ENCODE peak calls at places on chromosomes 7 and 10, in six cellular contexts. One of them, this sample, is unnamed.

GRCh38 chr7:131945313-131945831 is 388.9 kb upstream of the PODXL start:
- DNase-seq in GM10248: peak
- DNase-seq in A549: peak
- DNase-seq in astrocyte of the spinal cord: peak
- DNase-seq in ascending aorta: no peak
- DNase-seq in cardiac fibroblast: peak
- DNase-seq in this sample: peak

GRCh38 chr7:95910341-95910740 is 138.0 kb downstream of the DYNC1I1 start:
- DNase-seq in cardiac fibroblast: no peak
- DNase-seq in GM10248: no peak
- DNase-seq in astrocyte of the spinal cord: no peak
- DNase-seq in ascending aorta: no peak
- DNase-seq in A549: no peak
- DNase-seq in this sample: no peak

GRCh38 chr10:59894114-59894513 is 12.2 kb downstream of the CCDC6 start:
- DNase-seq in GM10248: no peak
- DNase-seq in A549: no peak
- DNase-seq in ascending aorta: no peak
- DNase-seq in astrocyte of the spinal cord: peak
- DNase-seq in cardiac fibroblast: peak
- DNase-seq in this sample: peak

GRCh38 chr10:61475449-61475873 is 22.3 kb upstream of the TMEM26 start:
- DNase-seq in A549: no peak
- DNase-seq in GM10248: no peak
- DNase-seq in ascending aorta: no peak
- DNase-seq in astrocyte of the spinal cord: peak
- DNase-seq in cardiac fibroblast: peak
- DNase-seq in this sample: no peak

GRCh38 chr10:79264942-79265341 is 82.3 kb upstream of the PPIF start:
- DNase-seq in GM10248: no peak
- DNase-seq in astrocyte of the spinal cord: no peak
- DNase-seq in ascending aorta: no peak
- DNase-seq in A549: no peak
- DNase-seq in cardiac fibroblast: peak
- DNase-seq in this sample: no peak

GRCh38 chr10:103765981-103766380 is 89.4 kb downstream of the SH3PXD2A start:
- DNase-seq in A549: no peak
- DNase-seq in cardiac fibroblast: no peak
- DNase-seq in astrocyte of the spinal cord: peak
- DNase-seq in ascending aorta: no peak
- DNase-seq in GM10248: no peak
- DNase-seq in this sample: no peak

GRCh38 chr7:139656387-139656786 is 121.4 kb downstream of the HIPK2 start:
- DNase-seq in A549: no peak
- DNase-seq in ascending aorta: no peak
- DNase-seq in GM10248: no peak
- DNase-seq in cardiac fibroblast: no peak
- DNase-seq in astrocyte of the spinal cord: no peak
- DNase-seq in this sample: no peak

GRCh38 chr7:148464932-148465331 is 125.6 kb upstream of the C7orf33 start:
- DNase-seq in GM10248: no peak
- DNase-seq in ascending aorta: no peak
- DNase-seq in cardiac fibroblast: no peak
- DNase-seq in A549: no peak
- DNase-seq in astrocyte of the spinal cord: no peak
- DNase-seq in this sample: no peak

GRCh38 chr10:132099701-132100481 is 34.1 kb downstream of the JAKMIP3 start:
- DNase-seq in A549: no peak
- DNase-seq in GM10248: no peak
- DNase-seq in ascending aorta: no peak
- DNase-seq in cardiac fibroblast: no peak
- DNase-seq in astrocyte of the spinal cord: no peak
- DNase-seq in this sample: peak

GRCh38 chr10:128084364-128084763 is 41.9 kb downstream of the MKI67 start:
- DNase-seq in cardiac fibroblast: no peak
- DNase-seq in GM10248: no peak
- DNase-seq in astrocyte of the spinal cord: no peak
- DNase-seq in ascending aorta: no peak
- DNase-seq in A549: no peak
- DNase-seq in this sample: no peak
- TF ChIP-seq CTCF in cardiac fibroblast: no peak
- TF ChIP-seq CTCF in GM10248: no peak
- TF ChIP-seq CTCF in astrocyte of the spinal cord: no peak
- TF ChIP-seq CTCF in ascending aorta: no peak
- TF ChIP-seq CTCF in A549: no peak
- TF ChIP-seq CTCF in this sample: no peak

GRCh38 chr10:100930368-100930767 is 17.6 kb downstream of the SLF2 start:
- DNase-seq in cardiac fibroblast: no peak
- DNase-seq in A549: peak
- DNase-seq in ascending aorta: no peak
- DNase-seq in GM10248: no peak
- DNase-seq in astrocyte of the spinal cord: no peak
- DNase-seq in this sample: no peak
- TF ChIP-seq CTCF in cardiac fibroblast: no peak
- TF ChIP-seq CTCF in A549: no peak
- TF ChIP-seq CTCF in ascending aorta: no peak
- TF ChIP-seq CTCF in GM10248: no peak
- TF ChIP-seq CTCF in astrocyte of the spinal cord: no peak
- TF ChIP-seq CTCF in this sample: no peak

GRCh38 chr7:120091807-120092206 is 181.2 kb upstream of the KCND2 start:
- DNase-seq in cardiac fibroblast: no peak
- DNase-seq in GM10248: no peak
- DNase-seq in ascending aorta: no peak
- DNase-seq in astrocyte of the spinal cord: no peak
- DNase-seq in A549: no peak
- DNase-seq in this sample: no peak

DNA sequence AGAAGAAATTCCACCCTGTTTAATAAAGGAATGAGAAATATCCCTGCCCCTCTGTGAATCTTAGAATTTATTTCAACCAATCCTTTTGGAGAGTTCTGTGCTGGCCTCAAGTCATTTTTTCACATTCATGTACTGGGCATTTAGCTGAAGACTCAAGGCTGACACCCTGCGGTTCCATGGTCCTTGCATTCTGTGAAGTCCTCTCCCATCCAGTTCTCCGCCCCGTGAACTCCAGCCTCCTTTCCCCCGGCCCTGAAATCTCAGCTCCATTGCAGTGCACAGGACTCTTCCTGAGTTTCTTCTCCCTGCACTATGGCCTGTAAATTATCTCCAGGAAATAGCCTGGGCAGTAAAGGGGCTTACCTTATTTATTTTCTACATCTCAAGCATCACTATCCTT is 183.0 kb upstream of the KCND2 start:
- DNase-seq in A549: no peak
- DNase-seq in GM10248: no peak
- DNase-seq in ascending aorta: no peak
- DNase-seq in cardiac fibroblast: peak
- DNase-seq in astrocyte of the spinal cord: no peak
- DNase-seq in this sample: no peak
- TF ChIP-seq CTCF in A549: no peak
- TF ChIP-seq CTCF in GM10248: peak
- TF ChIP-seq CTCF in ascending aorta: no peak
- TF ChIP-seq CTCF in cardiac fibroblast: peak
- TF ChIP-seq CTCF in astrocyte of the spinal cord: no peak
- TF ChIP-seq CTCF in this sample: no peak

GRCh38 chr7:158646766-158647474 is 57.7 kb downstream of the NCAPG2 start:
- DNase-seq in ascending aorta: no peak
- DNase-seq in astrocyte of the spinal cord: no peak
- DNase-seq in A549: no peak
- DNase-seq in GM10248: no peak
- DNase-seq in cardiac fibroblast: peak
- DNase-seq in this sample: no peak
- TF ChIP-seq CTCF in ascending aorta: no peak
- TF ChIP-seq CTCF in astrocyte of the spinal cord: peak
- TF ChIP-seq CTCF in A549: peak
- TF ChIP-seq CTCF in GM10248: peak
- TF ChIP-seq CTCF in cardiac fibroblast: peak
- TF ChIP-seq CTCF in this sample: peak

GRCh38 chr7:73829921-73830617 is 727 bp upstream of the CLDN4 start:
- DNase-seq in GM10248: no peak
- DNase-seq in cardiac fibroblast: no peak
- DNase-seq in astrocyte of the spinal cord: no peak
- DNase-seq in ascending aorta: no peak
- DNase-seq in A549: no peak
- DNase-seq in this sample: no peak
- TF ChIP-seq CTCF in GM10248: no peak
- TF ChIP-seq CTCF in cardiac fibroblast: no peak
- TF ChIP-seq CTCF in astrocyte of the spinal cord: no peak
- TF ChIP-seq CTCF in ascending aorta: no peak
- TF ChIP-seq CTCF in A549: peak
- TF ChIP-seq CTCF in this sample: no peak

GRCh38 chr7:593324-594115 is 73.9 kb upstream of the PDGFA start:
- DNase-seq in A549: no peak
- DNase-seq in GM10248: peak
- DNase-seq in astrocyte of the spinal cord: no peak
- DNase-seq in ascending aorta: no peak
- DNase-seq in cardiac fibroblast: no peak
- DNase-seq in this sample: no peak

GRCh38 chr7:594212-594913 is 74.7 kb upstream of the PDGFA start:
- DNase-seq in cardiac fibroblast: no peak
- DNase-seq in ascending aorta: no peak
- DNase-seq in GM10248: no peak
- DNase-seq in astrocyte of the spinal cord: no peak
- DNase-seq in A549: no peak
- DNase-seq in this sample: no peak

GRCh38 chr7:595621-596010 is 76.0 kb upstream of the PDGFA start:
- DNase-seq in GM10248: no peak
- DNase-seq in astrocyte of the spinal cord: no peak
- DNase-seq in A549: no peak
- DNase-seq in cardiac fibroblast: no peak
- DNase-seq in ascending aorta: no peak
- DNase-seq in this sample: no peak

GRCh38 chr7:596071-596818 is 76.6 kb upstream of the PDGFA start:
- DNase-seq in GM10248: no peak
- DNase-seq in astrocyte of the spinal cord: no peak
- DNase-seq in cardiac fibroblast: no peak
- DNase-seq in A549: no peak
- DNase-seq in ascending aorta: no peak
- DNase-seq in this sample: no peak

GRCh38 chr7:594920-595620 is 75.4 kb upstream of the PDGFA start:
- DNase-seq in astrocyte of the spinal cord: no peak
- DNase-seq in A549: no peak
- DNase-seq in cardiac fibroblast: no peak
- DNase-seq in GM10248: no peak
- DNase-seq in ascending aorta: no peak
- DNase-seq in this sample: no peak
- TF ChIP-seq CTCF in astrocyte of the spinal cord: no peak
- TF ChIP-seq CTCF in A549: no peak
- TF ChIP-seq CTCF in cardiac fibroblast: no peak
- TF ChIP-seq CTCF in GM10248: no peak
- TF ChIP-seq CTCF in ascending aorta: no peak
- TF ChIP-seq CTCF in this sample: no peak

DNA sequence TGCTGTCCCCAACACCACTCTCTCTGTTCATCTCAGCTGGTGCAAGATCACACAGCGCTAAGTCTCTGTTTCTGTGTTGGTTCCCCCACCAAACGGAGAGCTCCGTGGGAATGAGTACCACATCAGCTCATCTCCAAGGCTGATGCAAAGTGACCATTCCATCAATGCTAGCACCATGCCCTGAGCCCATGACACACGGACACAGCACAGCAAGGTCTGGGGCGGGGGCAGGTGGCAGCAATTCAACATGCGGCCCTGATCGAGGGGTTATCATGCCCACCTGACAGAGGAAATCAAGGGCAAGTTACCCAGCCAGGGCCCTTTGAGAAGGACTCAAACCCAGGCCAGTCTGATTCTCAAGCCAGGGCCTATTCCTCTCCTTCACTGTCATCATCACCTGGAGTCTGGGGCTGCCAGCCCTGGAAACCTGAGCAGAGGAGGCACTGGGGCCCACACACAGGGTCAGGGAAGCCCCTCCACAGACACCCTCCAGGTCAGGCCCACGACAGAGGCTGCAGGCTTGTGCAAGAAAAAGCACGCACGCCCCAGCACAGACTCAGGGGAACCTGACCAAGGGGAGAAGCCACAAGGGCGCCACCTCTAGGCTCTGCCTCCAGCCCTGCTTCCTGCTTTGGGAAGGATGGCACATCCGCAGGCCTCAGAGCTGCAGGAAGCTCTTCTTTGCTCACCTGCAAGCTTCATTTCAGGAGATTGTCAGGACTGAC is 74.8 kb downstream of the GRID1 start:
- DNase-seq in GM10248: no peak
- DNase-seq in A549: no peak
- DNase-seq in cardiac fibroblast: no peak
- DNase-seq in ascending aorta: no peak
- DNase-seq in astrocyte of the spinal cord: no peak
- DNase-seq in this sample: no peak
- TF ChIP-seq CTCF in GM10248: no peak
- TF ChIP-seq CTCF in A549: no peak
- TF ChIP-seq CTCF in cardiac fibroblast: no peak
- TF ChIP-seq CTCF in ascending aorta: no peak
- TF ChIP-seq CTCF in astrocyte of the spinal cord: no peak
- TF ChIP-seq CTCF in this sample: no peak

GRCh38 chr7:42831953-42832522 is 79.8 kb downstream of the C7orf25 start:
- DNase-seq in GM10248: no peak
- DNase-seq in cardiac fibroblast: no peak
- DNase-seq in astrocyte of the spinal cord: no peak
- DNase-seq in A549: no peak
- DNase-seq in ascending aorta: no peak
- DNase-seq in this sample: no peak
- TF ChIP-seq CTCF in GM10248: no peak
- TF ChIP-seq CTCF in cardiac fibroblast: no peak
- TF ChIP-seq CTCF in astrocyte of the spinal cord: no peak
- TF ChIP-seq CTCF in A549: no peak
- TF ChIP-seq CTCF in ascending aorta: no peak
- TF ChIP-seq CTCF in this sample: no peak

This sample was measured in mesothelial cell of epicardium.